ENCODE peak calls at places on chromosome 6, in ten cellular contexts. C is tibial nerve, N is spleen, G is right lobe of liver, P is prostate gland, Y is breast epithelium, J is body of pancreas, E is adrenal gland, O is uterus, S is endothelial cell of umbilical vein. R is an unnamed sample.

GRCh38 chr6:42781546-42781810 is 374 bp upstream of the BICRAL start:
- DNase-seq in C (no peak), N (no peak), G (no peak), P (no peak), Y (no peak), J (no peak), E (no peak), O (no peak), S (peak; percentile 29), R (no peak)

GRCh38 chr6:144395014-144395413 is 109.9 kb downstream of the UTRN start:
- DNase-seq in C (no peak), N (no peak), G (no peak), P (no peak), Y (no peak), J (no peak), E (no peak), O (no peak), S (peak; percentile 43), R (no peak)

GRCh38 chr6:110688661-110689268 is 126.5 kb downstream of the CDK19 start:
- DNase-seq in C (no peak), N (no peak), G (no peak), P (peak; percentile 19), Y (no peak), J (no peak), E (no peak), O (no peak), S (no peak), R (peak; percentile 18)

GRCh38 chr6:17280552-17281090 is 540 bp upstream of the RBM24 start:
- DNase-seq in C (no peak), N (peak; percentile 74), G (peak; percentile 44), P (no peak), Y (no peak), J (peak; percentile 11), E (peak; percentile 16), O (peak; percentile 53), S (no peak), R (peak; percentile 38)

GRCh38 chr6:20126789-20127653 is 85.2 kb downstream of the MBOAT1 start:
- DNase-seq in C (peak; percentile 57), N (peak; percentile 89), G (peak; percentile 85), P (peak; percentile 48), Y (no peak), J (peak; percentile 61), E (peak; percentile 64), O (peak; percentile 67), S (peak; percentile 77), R (peak; percentile 81)

GRCh38 chr6:111683749-111684267 is 78.1 kb upstream of the TRAF3IP2 start:
- DNase-seq in C (no peak), N (no peak), G (no peak), P (no peak), Y (no peak), J (no peak), E (no peak), O (peak; percentile 58), S (peak; percentile 91), R (no peak)

GRCh38 chr6:68559716-68560115 is 75.4 kb upstream of the ADGRB3 start:
- DNase-seq in C (no peak), N (no peak), G (no peak), P (no peak), Y (no peak), J (no peak), E (no peak), O (no peak), S (no peak), R (no peak)

GRCh38 chr6:155483858-155484257 is 28.2 kb upstream of the NOX3 start:
- DNase-seq in C (no peak), N (no peak), G (no peak), P (no peak), Y (no peak), J (no peak), E (no peak), O (no peak), S (no peak), R (no peak)

GRCh38 chr6:170032197-170032596 is 258.7 kb downstream of the DLL1 start:
- DNase-seq in C (no peak), N (peak; percentile 44), G (no peak), P (no peak), Y (peak; percentile 27), J (peak; percentile 10), E (no peak), O (peak; percentile 5), S (no peak), R (peak; percentile 5)

DNA sequence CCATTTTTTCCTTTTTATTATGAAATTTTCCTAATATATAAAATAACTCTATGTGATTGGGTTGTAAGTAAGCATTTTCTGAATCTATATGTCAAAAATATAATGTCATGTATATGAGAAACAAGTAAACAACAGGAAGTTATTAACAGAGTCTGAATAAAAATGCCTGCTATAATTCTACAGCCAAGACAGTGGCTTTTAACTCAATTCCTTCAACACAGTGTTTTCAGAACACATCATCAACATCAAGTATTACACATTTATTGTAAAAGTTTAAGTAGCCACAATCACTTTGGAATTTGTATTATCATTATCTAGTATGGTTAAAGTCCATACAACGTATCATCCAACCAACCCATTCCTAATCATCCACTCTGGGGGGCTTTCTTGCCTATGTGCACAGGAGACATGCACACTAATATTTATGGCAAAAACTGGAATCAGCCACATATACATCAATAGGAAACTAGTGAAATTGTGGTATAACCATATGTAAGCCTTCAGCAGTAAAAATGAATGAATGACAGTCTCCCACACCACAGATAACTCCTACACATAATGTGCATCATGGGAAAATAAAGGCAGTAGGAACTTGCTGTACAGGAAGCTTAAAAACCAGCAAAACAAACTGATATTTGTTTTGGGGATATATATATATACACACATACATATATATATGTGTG is 6.9 kb upstream of the HLA-A start:
- DNase-seq in C (no peak), N (no peak), G (no peak), P (no peak), Y (no peak), J (no peak), E (no peak), O (no peak), S (no peak), R (no peak)
- H3K4me1 ChIP-seq in C (no peaks in the 10 kb centered on the region), N (no peaks in the 10 kb centered on the region), G (no peaks in the 10 kb centered on the region), P (no peaks in the 10 kb centered on the region), Y (no peaks in the 10 kb centered on the region), J (no peaks in the 10 kb centered on the region), E (no peaks in the 10 kb centered on the region), O (no peaks in the 10 kb centered on the region), S (no peaks in the 10 kb centered on the region), R (no peaks in the 10 kb centered on the region)

GRCh38 chr6:166006593-166007301 is 160.9 kb downstream of the TBXT start:
- DNase-seq in C (no peak), N (no peak), G (no peak), P (no peak), Y (no peak), J (no peak), E (no peak), O (no peak), S (no peak), R (no peak)
- TF ChIP-seq POLR2A in C (no peak), N (no peak), G (no peak), P (no peak), Y (no peak), J (no peak), E (no peak), O (no peak), S (no peak), R (no peak)

DNA sequence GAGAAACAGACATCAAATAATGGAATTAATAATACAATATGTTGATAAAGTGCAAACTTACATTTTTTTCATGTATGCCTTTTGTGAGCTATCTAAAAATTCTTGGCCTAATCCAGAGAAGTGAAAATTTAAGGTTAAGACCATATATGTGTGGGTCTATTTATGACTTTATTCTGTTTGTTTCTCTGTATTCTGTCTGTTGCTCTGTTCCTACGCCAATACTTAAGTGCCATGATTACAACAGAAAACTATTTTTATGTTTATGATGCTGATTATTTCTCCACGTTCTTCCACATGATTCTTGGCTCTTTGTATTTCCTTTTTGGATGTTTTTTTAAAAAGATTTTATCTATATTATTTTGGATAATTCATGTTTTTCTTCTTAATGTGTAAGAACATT is 109.5 kb upstream of the MAP3K4 start:
- DNase-seq in C (no peak), N (no peak), G (no peak), P (no peak), Y (no peak), J (no peak), E (no peak), O (no peak), S (no peak), R (no peak)
- H3K4me3 ChIP-seq in C (no peak overlapping the region), N (no peak overlapping the region), G (no peak overlapping the region), P (no peak overlapping the region), Y (no peak overlapping the region), J (no peak overlapping the region), E (no peak overlapping the region), O (no peak overlapping the region), S (no peak overlapping the region), R (no peak overlapping the region)

GRCh38 chr6:52325695-52326471 is 36.1 kb upstream of the PAQR8 start:
- DNase-seq in C (no peak), N (no peak), G (no peak), P (no peak), Y (no peak), J (no peak), E (no peak), O (no peak), S (no peak), R (peak; percentile 61)
- H3K4me1 ChIP-seq in C (no peaks in the 10 kb centered on the region), N (no peaks in the 10 kb centered on the region), G (no peaks in the 10 kb centered on the region), P (no peaks in the 10 kb centered on the region), Y (no peaks in the 10 kb centered on the region), J (no peaks in the 10 kb centered on the region), E (no peaks in the 10 kb centered on the region), O (no peaks in the 10 kb centered on the region), S (no peaks in the 10 kb centered on the region), R (peaks cover 62% of the 10 kb centered on the region)

GRCh38 chr6:167420858-167421766 is 96.2 kb downstream of the TTLL2 start:
- DNase-seq in C (no peak), N (no peak), G (no peak), P (no peak), Y (no peak), J (peak; percentile 49), E (no peak), O (no peak), S (no peak), R (peak; percentile 93)
- TF ChIP-seq POLR2A in C (no peak), N (no peak), G (no peak), P (no peak), Y (no peak), J (no peak), E (no peak), O (no peak), S (no peak), R (peak; percentile 94)

GRCh38 chr6:108157972-108158441 is 7.8 kb upstream of the NR2E1 start:
- DNase-seq in C (no peak), N (no peak), G (no peak), P (no peak), Y (no peak), J (no peak), E (no peak), O (no peak), S (no peak), R (no peak)
- H3K4me3 ChIP-seq in C (peak overlapping the region; percentile 39), N (peak overlapping the region; percentile 21), G (no peak overlapping the region), P (no peak overlapping the region), Y (peak overlapping the region; percentile 57), J (no peak overlapping the region), E (no peak overlapping the region), O (no peak overlapping the region), S (no peak overlapping the region), R (no peak overlapping the region)